ENCODE peak calls at places on chromosomes 12 and 14, in six cellular contexts. One of them, this sample, is unnamed.

GRCh38 chr12:12562016-12562483 is 613 bp downstream of the DUSP16 start:
- DNase-seq in Panc1: no peak
- DNase-seq in heart left ventricle: peak; percentile 31
- DNase-seq in right cardiac atrium: peak; percentile 31
- DNase-seq in ascending aorta: no peak
- DNase-seq in CD4-positive, alpha-beta memory T cell: no peak
- DNase-seq in this sample: peak; percentile 67

GRCh38 chr12:107027304-107028053 is 40.5 kb upstream of the MTERF2 start:
- DNase-seq in Panc1: peak; percentile 5
- DNase-seq in heart left ventricle: no peak
- DNase-seq in right cardiac atrium: no peak
- DNase-seq in ascending aorta: no peak
- DNase-seq in CD4-positive, alpha-beta memory T cell: peak; percentile 90
- DNase-seq in this sample: no peak

GRCh38 chr12:99257672-99258071 is 389.9 kb upstream of the GARIN6 start:
- DNase-seq in Panc1: no peak
- DNase-seq in heart left ventricle: no peak
- DNase-seq in right cardiac atrium: no peak
- DNase-seq in ascending aorta: no peak
- DNase-seq in CD4-positive, alpha-beta memory T cell: no peak
- DNase-seq in this sample: no peak

GRCh38 chr12:49558526-49558925 is 9.4 kb downstream of the MCRS1 start:
- DNase-seq in Panc1: no peak
- DNase-seq in heart left ventricle: no peak
- DNase-seq in right cardiac atrium: no peak
- DNase-seq in ascending aorta: no peak
- DNase-seq in CD4-positive, alpha-beta memory T cell: no peak
- DNase-seq in this sample: no peak

GRCh38 chr14:22481546-22481945 is 107.5 kb downstream of the DAD1 start:
- DNase-seq in Panc1: no peak
- DNase-seq in heart left ventricle: no peak
- DNase-seq in right cardiac atrium: no peak
- DNase-seq in ascending aorta: no peak
- DNase-seq in CD4-positive, alpha-beta memory T cell: no peak
- DNase-seq in this sample: no peak

GRCh38 chr12:128268348-128268725 is 1.4 kb downstream of the TMEM132C start:
- DNase-seq in Panc1: no peak
- DNase-seq in heart left ventricle: no peak
- DNase-seq in right cardiac atrium: no peak
- DNase-seq in ascending aorta: no peak
- DNase-seq in CD4-positive, alpha-beta memory T cell: no peak
- DNase-seq in this sample: no peak

GRCh38 chr12:56007148-56007891 is 10.2 kb downstream of the SUOX start:
- DNase-seq in Panc1: peak; percentile 65
- DNase-seq in heart left ventricle: peak; percentile 89
- DNase-seq in right cardiac atrium: peak; percentile 90
- DNase-seq in ascending aorta: no peak
- DNase-seq in CD4-positive, alpha-beta memory T cell: peak; percentile 72
- DNase-seq in this sample: peak; percentile 95

GRCh38 chr12:92927436-92928116 is 1.5 kb downstream of the EEA1 start:
- DNase-seq in Panc1: no peak
- DNase-seq in heart left ventricle: no peak
- DNase-seq in right cardiac atrium: no peak
- DNase-seq in ascending aorta: no peak
- DNase-seq in CD4-positive, alpha-beta memory T cell: peak; percentile 42
- DNase-seq in this sample: no peak

GRCh38 chr12:12788675-12789368 is 3.4 kb downstream of the APOLD1 start:
- DNase-seq in Panc1: no peak
- DNase-seq in heart left ventricle: peak; percentile 77
- DNase-seq in right cardiac atrium: peak; percentile 38
- DNase-seq in ascending aorta: no peak
- DNase-seq in CD4-positive, alpha-beta memory T cell: peak; percentile 65
- DNase-seq in this sample: peak; percentile 80

GRCh38 chr14:63752449-63753169 is 24.7 kb upstream of the SGPP1 start:
- DNase-seq in Panc1: no peak
- DNase-seq in heart left ventricle: peak; percentile 19
- DNase-seq in right cardiac atrium: no peak
- DNase-seq in ascending aorta: no peak
- DNase-seq in CD4-positive, alpha-beta memory T cell: no peak
- DNase-seq in this sample: no peak

GRCh38 chr12:50221228-50222008 is 54.2 kb upstream of the CERS5 start:
- DNase-seq in Panc1: no peak
- DNase-seq in heart left ventricle: peak; percentile 15
- DNase-seq in right cardiac atrium: no peak
- DNase-seq in ascending aorta: no peak
- DNase-seq in CD4-positive, alpha-beta memory T cell: no peak
- DNase-seq in this sample: no peak

GRCh38 chr12:109532721-109533486 is 40.4 kb downstream of the MMAB start:
- DNase-seq in Panc1: no peak
- DNase-seq in heart left ventricle: no peak
- DNase-seq in right cardiac atrium: no peak
- DNase-seq in ascending aorta: no peak
- DNase-seq in CD4-positive, alpha-beta memory T cell: no peak
- DNase-seq in this sample: no peak

DNA sequence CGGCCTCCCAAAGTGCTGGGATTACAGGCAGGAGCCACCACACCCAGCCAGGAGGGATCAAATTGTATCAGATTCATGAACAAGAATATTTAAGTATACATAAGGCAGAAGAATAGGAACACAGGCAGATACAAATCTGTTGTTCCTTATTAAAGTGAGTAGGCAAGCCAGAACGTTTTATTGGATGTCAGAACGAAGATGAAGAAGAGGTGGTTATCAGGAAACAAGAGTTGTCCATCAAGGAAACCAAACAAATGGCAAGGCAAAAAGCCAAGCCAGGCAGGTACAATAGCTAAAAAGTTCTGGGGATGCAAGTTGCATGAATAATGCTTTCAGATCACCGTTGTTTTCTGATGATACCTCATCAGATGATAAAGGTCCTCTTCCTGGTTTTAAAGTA is 31.1 kb upstream of the BAZ1A start:
- DNase-seq in Panc1: no peak
- DNase-seq in heart left ventricle: no peak
- DNase-seq in right cardiac atrium: no peak
- DNase-seq in ascending aorta: no peak
- DNase-seq in CD4-positive, alpha-beta memory T cell: no peak
- DNase-seq in this sample: no peak
- H3K4me1 ChIP-seq in Panc1: no peaks in the 10 kb centered on the region
- H3K4me1 ChIP-seq in heart left ventricle: no peaks in the 10 kb centered on the region
- H3K4me1 ChIP-seq in right cardiac atrium: no peaks in the 10 kb centered on the region
- H3K4me1 ChIP-seq in ascending aorta: no peaks in the 10 kb centered on the region
- H3K4me1 ChIP-seq in CD4-positive, alpha-beta memory T cell: no peaks in the 10 kb centered on the region
- H3K4me1 ChIP-seq in this sample: no peaks in the 10 kb centered on the region

GRCh38 chr14:101372894-101373640 is 188.2 kb upstream of the DIO3 start:
- DNase-seq in Panc1: no peak
- DNase-seq in heart left ventricle: no peak
- DNase-seq in right cardiac atrium: no peak
- DNase-seq in ascending aorta: no peak
- DNase-seq in CD4-positive, alpha-beta memory T cell: no peak
- DNase-seq in this sample: no peak

GRCh38 chr14:101377069-101377468 is 184.2 kb upstream of the DIO3 start:
- DNase-seq in Panc1: no peak
- DNase-seq in heart left ventricle: no peak
- DNase-seq in right cardiac atrium: no peak
- DNase-seq in ascending aorta: no peak
- DNase-seq in CD4-positive, alpha-beta memory T cell: no peak
- DNase-seq in this sample: no peak

GRCh38 chr14:101372494-101372813 is 188.8 kb upstream of the DIO3 start:
- DNase-seq in Panc1: no peak
- DNase-seq in heart left ventricle: no peak
- DNase-seq in right cardiac atrium: no peak
- DNase-seq in ascending aorta: no peak
- DNase-seq in CD4-positive, alpha-beta memory T cell: no peak
- DNase-seq in this sample: no peak

GRCh38 chr14:101373690-101374295 is 187.5 kb upstream of the DIO3 start:
- DNase-seq in Panc1: no peak
- DNase-seq in heart left ventricle: no peak
- DNase-seq in right cardiac atrium: no peak
- DNase-seq in ascending aorta: no peak
- DNase-seq in CD4-positive, alpha-beta memory T cell: no peak
- DNase-seq in this sample: no peak

GRCh38 chr14:101374373-101375338 is 186.6 kb upstream of the DIO3 start:
- DNase-seq in Panc1: no peak
- DNase-seq in heart left ventricle: no peak
- DNase-seq in right cardiac atrium: no peak
- DNase-seq in ascending aorta: no peak
- DNase-seq in CD4-positive, alpha-beta memory T cell: no peak
- DNase-seq in this sample: no peak
- H3K4me1 ChIP-seq in Panc1: no peaks in the 10 kb centered on the region
- H3K4me1 ChIP-seq in heart left ventricle: no peaks in the 10 kb centered on the region
- H3K4me1 ChIP-seq in right cardiac atrium: no peaks in the 10 kb centered on the region
- H3K4me1 ChIP-seq in ascending aorta: no peaks in the 10 kb centered on the region
- H3K4me1 ChIP-seq in CD4-positive, alpha-beta memory T cell: no peaks in the 10 kb centered on the region
- H3K4me1 ChIP-seq in this sample: peaks cover 45% of the 10 kb centered on the region

GRCh38 chr12:105109465-105110212 is 2.1 kb downstream of the WASHC4 start:
- DNase-seq in Panc1: no peak
- DNase-seq in heart left ventricle: no peak
- DNase-seq in right cardiac atrium: no peak
- DNase-seq in ascending aorta: no peak
- DNase-seq in CD4-positive, alpha-beta memory T cell: no peak
- DNase-seq in this sample: no peak
- H3K4me1 ChIP-seq in Panc1: peaks cover 6% of the 10 kb centered on the region
- H3K4me1 ChIP-seq in heart left ventricle: peaks cover 5% of the 10 kb centered on the region
- H3K4me1 ChIP-seq in right cardiac atrium: no peaks in the 10 kb centered on the region
- H3K4me1 ChIP-seq in ascending aorta: peaks cover 11% of the 10 kb centered on the region
- H3K4me1 ChIP-seq in CD4-positive, alpha-beta memory T cell: peaks cover 47% of the 10 kb centered on the region
- H3K4me1 ChIP-seq in this sample: peaks cover 49% of the 10 kb centered on the region

DNA sequence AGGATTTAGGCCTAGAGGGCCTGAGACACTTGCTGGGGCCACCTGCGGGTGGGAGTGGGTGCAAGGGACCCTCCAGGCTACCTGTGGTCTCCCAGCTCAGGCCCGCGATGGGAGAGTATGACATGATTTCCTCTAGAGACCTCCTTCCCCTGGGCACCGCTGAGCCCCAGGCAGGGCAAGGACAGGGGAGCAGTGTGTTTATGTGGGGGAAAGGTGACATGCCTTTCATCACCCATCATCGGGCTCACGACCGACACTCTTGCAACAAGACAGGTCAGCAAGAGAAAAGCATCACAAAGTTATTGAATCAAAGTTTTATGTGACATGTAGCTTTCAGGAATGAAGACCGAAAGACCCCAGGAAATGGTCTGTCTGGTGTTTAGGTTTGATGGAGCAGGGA is 19.9 kb downstream of the SH2B3 start:
- DNase-seq in Panc1: no peak
- DNase-seq in heart left ventricle: no peak
- DNase-seq in right cardiac atrium: no peak
- DNase-seq in ascending aorta: no peak
- DNase-seq in CD4-positive, alpha-beta memory T cell: no peak
- DNase-seq in this sample: no peak
- H3K4me1 ChIP-seq in Panc1: peaks cover 50% of the 10 kb centered on the region
- H3K4me1 ChIP-seq in heart left ventricle: peaks cover 51% of the 10 kb centered on the region
- H3K4me1 ChIP-seq in right cardiac atrium: peaks cover 17% of the 10 kb centered on the region
- H3K4me1 ChIP-seq in ascending aorta: peaks cover 19% of the 10 kb centered on the region
- H3K4me1 ChIP-seq in CD4-positive, alpha-beta memory T cell: peaks cover 67% of the 10 kb centered on the region
- H3K4me1 ChIP-seq in this sample: peaks cover 52% of the 10 kb centered on the region

This sample was measured in sigmoid colon.